ENCODE peak calls at places on chromosomes 2 and 18, in five cellular contexts. X, A, I, D and H are unnamed samples.

GRCh38 chr2:74743778-74744177 is 89.7 kb downstream of the SEMA4F start:
- DNase-seq in X (no peak), A (no peak), D (no peak), I (no peak), H (no peak)

GRCh38 chr2:168583710-168584521 is 127.8 kb downstream of the CERS6 start:
- DNase-seq in I (peak), D (no peak), A (no peak), X (no peak), H (no peak)

GRCh38 chr2:212672186-212672585 is 133.6 kb upstream of the ERBB4 start:
- DNase-seq in I (no peak), X (no peak), A (no peak), D (no peak), H (no peak)

GRCh38 chr2:158457092-158457825 is 507 bp downstream of the PKP4 start:
- DNase-seq in X (peak), A (no peak), I (peak), D (peak), H (peak)

GRCh38 chr18:39480494-39481245 is 1915.1 kb upstream of the CELF4 start:
- DNase-seq in X (no peak), I (peak), D (no peak), A (no peak), H (no peak)

GRCh38 chr2:24491626-24492282 is 700 bp downstream of the NCOA1 start:
- DNase-seq in I (peak), D (peak), X (peak), A (peak), H (peak)

GRCh38 chr18:25349131-25349925 is 2.6 kb downstream of the ZNF521 start:
- DNase-seq in X (peak), I (peak), D (no peak), A (no peak), H (peak)

GRCh38 chr2:109376115-109376514 is 237.7 kb downstream of the SEPTIN10 start:
- DNase-seq in D (peak), I (no peak), A (peak), X (no peak), H (no peak)

GRCh38 chr2:223513771-223514455 is 88.2 kb downstream of the SCG2 start:
- DNase-seq in I (no peak), X (no peak), D (no peak), A (no peak), H (no peak)

GRCh38 chr2:157940024-157940423 is 63.9 kb upstream of the ACVR1 start:
- DNase-seq in I (no peak), D (no peak), X (no peak), A (no peak), H (no peak)

GRCh38 chr2:22932288-22932687 is 452.7 kb upstream of the KLHL29 start:
- DNase-seq in I (no peak), D (no peak), X (no peak), A (no peak), H (no peak)

GRCh38 chr18:48813833-48814489 is 136.8 kb downstream of the SMAD7 start:
- DNase-seq in X (no peak), A (peak), I (no peak), D (peak), H (peak)

GRCh38 chr2:189580662-189581353 is at the start of gene SLC40A1:
- DNase-seq in I (peak), D (peak), X (peak), A (peak), H (peak)
- TF ChIP-seq CTCF in I (no peak), D (no peak), X (no peak), A (no peak), H (no peak)

DNA sequence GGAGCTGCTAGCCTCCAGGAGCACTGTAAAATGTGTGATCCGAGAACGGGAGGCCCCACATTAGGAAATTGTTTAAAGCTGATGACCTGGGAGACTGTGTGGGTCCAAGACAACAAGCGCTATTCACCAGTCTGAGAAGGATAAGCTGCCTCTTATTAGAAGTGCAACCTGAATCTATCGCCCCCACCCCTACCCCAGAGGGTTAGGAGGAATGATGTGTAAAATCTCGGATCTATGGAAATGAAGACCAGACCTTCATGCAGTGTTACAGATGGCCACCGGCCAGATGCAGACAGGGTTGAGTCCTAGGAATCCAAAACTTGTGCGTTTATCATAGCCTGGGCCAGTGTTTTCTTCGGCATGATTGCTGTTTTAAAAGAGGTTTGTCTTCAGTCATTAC is 7.2 kb downstream of the CEP68 start:
- DNase-seq in I (peak), X (no peak), D (no peak), A (peak), H (no peak)
- TF ChIP-seq CTCF in I (no peak), X (no peak), D (no peak), A (no peak), H (no peak)

GRCh38 chr2:6968319-6969100 is 51.3 kb downstream of the RNF144A start:
- DNase-seq in D (no peak), I (peak), X (no peak), A (no peak), H (no peak)
- TF ChIP-seq CTCF in D (no peak), I (peak), X (no peak), A (no peak), H (no peak)

GRCh38 chr2:120883607-120884405 is 148.1 kb downstream of the GLI2 start:
- DNase-seq in X (no peak), D (no peak), A (no peak), I (no peak), H (no peak)
- TF ChIP-seq CTCF in X (no peak), D (no peak), A (no peak), I (peak), H (no peak)

GRCh38 chr2:35873921-35874320 is 481.7 kb upstream of the CRIM1 start:
- DNase-seq in D (no peak), A (no peak), I (no peak), X (no peak), H (no peak)
- TF ChIP-seq CTCF in D (no peak), A (no peak), I (no peak), X (no peak), H (no peak)